ENCODE peak calls at places on chromosomes 4 and X, in six cellular contexts. Y, Z, O, I, T and K are unnamed samples.

GRCh38 chr4:43718369-43718768 is 730.2 kb downstream of the KCTD8 start:
- DNase-seq in Y (no peak), Z (no peak), O (no peak), I (no peak), T (no peak), K (no peak)

GRCh38 chr4:175514174-175514573 is 297.9 kb downstream of the GPM6A start:
- DNase-seq in Y (no peak), Z (no peak), O (no peak), I (no peak), T (no peak), K (no peak)

GRCh38 chr4:37662861-37663390 is 23.2 kb downstream of the RELL1 start:
- DNase-seq in Y (peak), Z (peak), O (no peak), I (peak), T (no peak), K (no peak)

GRCh38 chrX:105502336-105502735 is 281.8 kb upstream of the TEX13A start:
- DNase-seq in Y (no peak), Z (no peak), O (no peak), I (no peak), T (no peak), K (no peak)

GRCh38 chrX:9355739-9356138 is 109.1 kb upstream of the TBL1X start:
- DNase-seq in Y (no peak), Z (no peak), O (no peak), I (no peak), T (no peak), K (no peak)

GRCh38 chr4:182715548-182715947 is 201.6 kb downstream of the DCTD start:
- DNase-seq in Y (no peak), Z (no peak), O (no peak), I (no peak), T (no peak), K (no peak)

GRCh38 chr4:8761824-8762205 is 109.8 kb downstream of the HMX1 start:
- DNase-seq in Y (no peak), Z (no peak), O (no peak), I (no peak), T (no peak), K (no peak)

GRCh38 chr4:168914095-168914494 is 96.0 kb downstream of the CBR4 start:
- DNase-seq in Y (no peak), Z (no peak), O (no peak), I (no peak), T (no peak), K (no peak)

DNA sequence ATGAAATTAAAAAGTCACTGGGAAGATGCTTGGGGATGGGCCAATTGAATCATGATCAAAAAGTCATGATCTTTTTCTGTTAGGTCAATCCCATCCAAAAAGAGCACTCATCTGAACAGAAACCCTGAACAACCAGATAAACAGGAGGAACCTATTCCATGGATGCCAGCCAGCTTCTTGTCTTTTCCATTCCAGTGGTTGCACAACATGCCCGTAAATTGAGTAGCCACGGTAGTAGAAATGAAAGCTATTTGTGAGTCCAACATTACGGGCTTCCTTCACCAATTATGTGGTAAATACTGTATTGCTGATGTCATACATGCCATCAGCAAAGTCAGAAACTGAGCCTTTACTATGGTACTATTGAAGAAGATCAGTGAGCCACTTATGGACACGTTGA is 982.4 kb upstream of the HS3ST1 start:
- DNase-seq in Y (no peak), Z (no peak), O (no peak), I (no peak), T (no peak), K (no peak)
- TF ChIP-seq BHLHE40 in Y (no peak), Z (no peak), O (no peak), I (no peak), T (no peak), K (no peak)

GRCh38 chr4:97912151-97912550 is 231.1 kb downstream of the STPG2 start:
- DNase-seq in Y (no peak), Z (no peak), O (no peak), I (no peak), T (no peak), K (no peak)

GRCh38 chr4:97911236-97911906 is 231.9 kb downstream of the STPG2 start:
- DNase-seq in Y (no peak), Z (no peak), O (no peak), I (no peak), T (no peak), K (no peak)

DNA sequence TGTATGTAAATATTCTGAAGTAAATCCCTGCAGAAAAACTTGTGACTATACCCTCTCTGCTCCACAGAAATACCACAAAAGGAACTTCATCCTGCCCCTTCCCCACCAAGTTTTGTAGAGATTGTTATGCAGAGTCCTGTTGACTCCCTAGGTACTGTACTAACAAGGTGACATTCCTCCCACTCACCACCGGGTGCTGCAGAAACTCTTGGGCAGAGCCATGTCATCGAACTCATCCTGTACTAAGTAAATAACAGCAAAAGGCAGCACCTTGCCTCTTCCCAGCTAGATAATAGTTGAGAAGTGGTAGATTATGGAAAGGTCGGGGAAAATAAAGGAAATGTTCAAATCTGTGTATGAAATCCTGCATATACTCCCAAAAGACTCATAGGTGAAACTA is 233.3 kb downstream of the STPG2 start:
- DNase-seq in Y (no peak), Z (no peak), O (no peak), I (peak), T (no peak), K (no peak)
- TF ChIP-seq BHLHE40 in Y (no peak), Z (no peak), O (no peak), I (no peak), T (no peak), K (no peak)

GRCh38 chr4:7466904-7467303 is 32.2 kb upstream of the PSAPL1 start:
- DNase-seq in Y (no peak), Z (no peak), O (no peak), I (no peak), T (no peak), K (no peak)
- TF ChIP-seq BHLHE40 in Y (no peak), Z (no peak), O (no peak), I (no peak), T (no peak), K (no peak)

GRCh38 chrX:109831326-109831985 is 98.4 kb upstream of the ACSL4 start:
- DNase-seq in Y (no peak), Z (no peak), O (no peak), I (no peak), T (no peak), K (no peak)

GRCh38 chrX:109826954-109827708 is 94.1 kb upstream of the ACSL4 start:
- DNase-seq in Y (peak), Z (peak), O (no peak), I (peak), T (no peak), K (no peak)

GRCh38 chrX:109830157-109830703 is 97.2 kb upstream of the ACSL4 start:
- DNase-seq in Y (peak), Z (no peak), O (no peak), I (no peak), T (no peak), K (no peak)

GRCh38 chrX:109827772-109828171 is 94.7 kb upstream of the ACSL4 start:
- DNase-seq in Y (no peak), Z (no peak), O (no peak), I (no peak), T (no peak), K (no peak)

GRCh38 chrX:109830704-109831206 is 97.7 kb upstream of the ACSL4 start:
- DNase-seq in Y (peak), Z (peak), O (no peak), I (no peak), T (no peak), K (no peak)
- TF ChIP-seq BHLHE40 in Y (no peak), Z (no peak), O (no peak), I (no peak), T (no peak), K (no peak)

DNA sequence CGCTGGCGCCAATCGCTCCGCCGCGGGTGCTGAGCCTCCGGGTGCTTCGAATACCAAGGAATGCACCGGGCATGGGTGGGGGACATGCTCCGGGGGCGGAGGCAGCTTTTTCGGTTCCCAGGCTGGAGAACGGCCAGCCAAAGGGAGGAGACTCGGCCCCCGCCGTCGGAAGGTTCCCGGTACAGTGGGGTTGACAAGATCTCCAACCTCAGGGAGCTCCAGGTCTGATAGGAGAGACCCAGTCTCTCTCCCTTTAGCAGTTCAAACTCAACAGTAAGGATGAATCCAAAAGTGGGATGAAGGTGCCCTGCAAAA is 29.1 kb upstream of the BCORL1 start:
- DNase-seq in Y (no peak), Z (no peak), O (no peak), I (no peak), T (no peak), K (no peak)
- TF ChIP-seq BHLHE40 in Y (no peak), Z (no peak), O (no peak), I (no peak), T (no peak), K (no peak)

DNA sequence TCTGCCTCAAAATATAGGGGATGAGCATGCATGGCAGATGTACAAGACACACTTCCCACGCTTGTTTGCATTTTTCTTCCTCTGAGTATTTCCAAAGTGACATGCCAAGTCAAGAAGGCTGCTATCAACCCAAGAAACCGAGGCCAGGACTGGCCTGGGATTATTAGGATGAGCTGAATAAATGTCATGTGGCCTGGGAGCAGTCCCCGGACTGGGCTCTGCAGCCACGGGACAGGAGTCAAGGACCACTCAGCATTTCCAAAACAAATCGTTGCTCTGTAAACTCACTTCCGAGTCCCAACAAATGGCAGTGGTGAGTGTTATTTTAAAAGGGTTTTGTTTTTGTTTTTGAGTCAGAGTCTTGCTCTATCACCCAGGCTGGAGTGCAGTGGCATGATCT is 24.9 kb downstream of the SLC34A2 start:
- DNase-seq in Y (no peak), Z (no peak), O (no peak), I (no peak), T (no peak), K (no peak)
- TF ChIP-seq BHLHE40 in Y (no peak), Z (no peak), O (no peak), I (no peak), T (no peak), K (no peak)

GRCh38 chr4:76211769-76212168 is 1.9 kb downstream of the SCARB2 start:
- DNase-seq in Y (no peak), Z (no peak), O (no peak), I (no peak), T (no peak), K (no peak)

GRCh38 chr4:76213415-76214268 is at the start of gene SCARB2:
- DNase-seq in Y (peak), Z (peak), O (peak), I (peak), T (no peak), K (peak)

GRCh38 chr4:76212301-76212700 is 1.3 kb downstream of the SCARB2 start:
- DNase-seq in Y (no peak), Z (no peak), O (no peak), I (no peak), T (no peak), K (no peak)

GRCh38 chr4:76214269-76214628 is 625 bp upstream of the SCARB2 start:
- DNase-seq in Y (no peak), Z (no peak), O (no peak), I (no peak), T (no peak), K (no peak)

DNA sequence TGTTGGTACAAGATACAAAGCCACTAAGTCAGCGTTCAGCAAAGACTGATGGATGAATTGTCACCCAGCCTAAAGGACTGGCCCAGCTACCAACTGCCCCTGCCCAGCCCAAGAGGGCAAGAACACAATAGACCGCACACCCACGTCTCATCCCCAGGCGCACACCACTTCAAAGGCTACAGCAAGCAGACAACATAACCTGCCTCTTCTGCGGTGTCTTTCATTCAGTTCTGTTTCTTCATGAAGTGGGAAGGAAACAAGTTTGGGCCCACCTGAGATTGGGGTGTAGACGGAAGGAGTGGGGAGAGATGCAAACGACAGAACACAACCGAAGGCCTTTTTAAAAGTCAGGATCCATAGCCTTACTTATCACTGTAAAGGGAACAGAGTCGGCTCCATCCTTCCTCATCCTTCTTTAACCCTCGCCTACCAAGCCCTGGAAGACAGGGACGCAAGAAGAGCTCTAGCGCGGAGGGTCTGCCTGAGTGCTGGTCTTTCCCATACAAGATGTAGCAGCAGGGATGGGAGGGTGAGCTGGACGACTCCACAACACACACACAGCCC is 691 bp downstream of the SCARB2 start:
- DNase-seq in Y (no peak), Z (peak), O (no peak), I (peak), T (no peak), K (no peak)
- TF ChIP-seq BHLHE40 in Y (no peak), Z (no peak), O (no peak), I (no peak), T (no peak), K (no peak)

GRCh38 chr4:86934772-86935498 is at the start of gene AFF1:
- DNase-seq in Y (peak), Z (peak), O (peak), I (peak), T (peak), K (peak)
- TF ChIP-seq BHLHE40 in Y (no peak), Z (peak), O (peak), I (no peak), T (peak), K (no peak)

GRCh38 chrX:150316564-150316963 is 46.6 kb upstream of the MAMLD1 start:
- DNase-seq in Y (no peak), Z (no peak), O (no peak), I (no peak), T (no peak), K (no peak)
- TF ChIP-seq BHLHE40 in Y (no peak), Z (no peak), O (no peak), I (no peak), T (no peak), K (no peak)

GRCh38 chr4:52017809-52018208 is 2.4 kb downstream of the LRRC66 start:
- DNase-seq in Y (no peak), Z (no peak), O (no peak), I (no peak), T (no peak), K (no peak)
- TF ChIP-seq BHLHE40 in Y (no peak), Z (no peak), O (no peak), I (no peak), T (no peak), K (no peak)